ENCODE peak calls at places on chromosomes 1 and 21, in ten cellular contexts. F, J, C, L, D, I, T, X, E and B are unnamed samples.

GRCh38 chr1:202593845-202594244 is 116.4 kb downstream of the SYT2 start:
- DNase-seq in F (no peak), J (no peak), C (no peak), L (no peak), D (no peak), I (no peak), T (no peak), X (no peak), E (no peak), B (no peak)

GRCh38 chr1:244397086-244397485 is 54.6 kb downstream of the ADSS2 start:
- DNase-seq in F (no peak), J (no peak), C (no peak), L (no peak), D (no peak), I (no peak), T (no peak), X (no peak), E (no peak), B (no peak)

GRCh38 chr1:16143566-16144324 is 12.1 kb downstream of the EPHA2 start:
- DNase-seq in F (peak), J (no peak), C (no peak), L (no peak), D (peak), I (no peak), T (no peak), X (no peak), E (peak), B (no peak)

GRCh38 chr21:38800924-38801744 is 4.6 kb upstream of the ETS2 start:
- DNase-seq in F (no peak), J (no peak), C (no peak), L (no peak), D (no peak), I (no peak), T (no peak), X (no peak), E (peak), B (no peak)

GRCh38 chr1:29518183-29518835 is 282.0 kb downstream of the PTPRU start:
- DNase-seq in F (no peak), J (peak), C (no peak), L (no peak), D (no peak), I (no peak), T (no peak), X (no peak), E (no peak), B (peak)

GRCh38 chr1:100530901-100531487 is 6.9 kb upstream of the GPR88 start:
- DNase-seq in F (peak), J (no peak), C (no peak), L (no peak), D (no peak), I (no peak), T (no peak), X (no peak), E (no peak), B (no peak)

GRCh38 chr1:106998431-106999002 is 58.0 kb upstream of the PRMT6 start:
- DNase-seq in F (no peak), J (no peak), C (no peak), L (no peak), D (no peak), I (no peak), T (no peak), X (no peak), E (no peak), B (no peak)

GRCh38 chr1:24418898-24419628 is 3.5 kb downstream of the NIPAL3 start:
- DNase-seq in F (no peak), J (no peak), C (no peak), L (no peak), D (no peak), I (no peak), T (peak), X (peak), E (peak), B (no peak)

GRCh38 chr1:173202430-173203145 is 4.5 kb downstream of the TNFSF4 start:
- DNase-seq in F (peak), J (no peak), C (no peak), L (no peak), D (no peak), I (peak), T (no peak), X (no peak), E (peak), B (no peak)

GRCh38 chr1:32758177-32758794 is 55.7 kb upstream of the SYNC start:
- DNase-seq in F (no peak), J (no peak), C (no peak), L (no peak), D (no peak), I (no peak), T (no peak), X (no peak), E (peak), B (no peak)

GRCh38 chr1:112296908-112297307 is 99.1 kb upstream of the CTTNBP2NL start:
- DNase-seq in F (no peak), J (no peak), C (peak), L (no peak), D (no peak), I (no peak), T (no peak), X (no peak), E (no peak), B (no peak)

GRCh38 chr1:160646711-160647328 is at the start of gene SLAMF1:
- DNase-seq in F (no peak), J (no peak), C (no peak), L (peak), D (no peak), I (no peak), T (no peak), X (no peak), E (no peak), B (no peak)

GRCh38 chr1:220269036-220269435 is 3.2 kb downstream of the RAB3GAP2 start:
- DNase-seq in F (no peak), J (no peak), C (no peak), L (no peak), D (no peak), I (no peak), T (no peak), X (no peak), E (no peak), B (no peak)

GRCh38 chr1:150963535-150964489 is 10.8 kb downstream of the CERS2 start:
- DNase-seq in F (no peak), J (no peak), C (no peak), L (no peak), D (no peak), I (no peak), T (no peak), X (no peak), E (no peak), B (no peak)

GRCh38 chr1:39960461-39960958 is 5.6 kb downstream of the MFSD2A start:
- DNase-seq in F (no peak), J (no peak), C (peak), L (peak), D (no peak), I (no peak), T (no peak), X (peak), E (no peak), B (no peak)

GRCh38 chr1:30911061-30911954 is 2.8 kb upstream of the SDC3 start:
- DNase-seq in F (peak), J (peak), C (peak), L (peak), D (peak), I (peak), T (peak), X (peak), E (peak), B (no peak)

GRCh38 chr1:33348194-33348593 is 27.3 kb upstream of the A3GALT2 start:
- DNase-seq in F (no peak), J (no peak), C (no peak), L (no peak), D (no peak), I (no peak), T (no peak), X (no peak), E (peak), B (no peak)

GRCh38 chr1:26690157-26690556 is 5.7 kb upstream of the ARID1A start:
- DNase-seq in F (no peak), J (no peak), C (no peak), L (no peak), D (no peak), I (no peak), T (no peak), X (no peak), E (peak), B (no peak)

GRCh38 chr1:27491748-27492700 is 2.1 kb upstream of the WASF2 start:
- DNase-seq in F (no peak), J (no peak), C (no peak), L (no peak), D (no peak), I (no peak), T (peak), X (no peak), E (no peak), B (no peak)

GRCh38 chr1:69693921-69694320 is 126.2 kb downstream of the LRRC7 start:
- DNase-seq in F (no peak), J (no peak), C (no peak), L (no peak), D (no peak), I (no peak), T (no peak), X (no peak), E (no peak), B (no peak)

GRCh38 chr21:45383615-45384201 is 21.3 kb upstream of the COL18A1 start:
- DNase-seq in F (no peak), J (peak), C (no peak), L (no peak), D (no peak), I (no peak), T (no peak), X (no peak), E (no peak), B (peak)

GRCh38 chr1:170461362-170461761 is 70.6 kb upstream of the GORAB start:
- DNase-seq in F (peak), J (no peak), C (no peak), L (no peak), D (no peak), I (no peak), T (no peak), X (no peak), E (no peak), B (no peak)

GRCh38 chr1:211382182-211382713 is 55.6 kb downstream of the TRAF5 start:
- DNase-seq in F (no peak), J (no peak), C (no peak), L (no peak), D (no peak), I (no peak), T (no peak), X (no peak), E (peak), B (no peak)

GRCh38 chr1:2977886-2978611 is 43.2 kb upstream of the ACTRT2 start:
- DNase-seq in F (no peak), J (no peak), C (no peak), L (no peak), D (no peak), I (no peak), T (no peak), X (no peak), E (no peak), B (peak)

GRCh38 chr1:151680391-151680790 is 36.2 kb downstream of the CELF3 start:
- DNase-seq in F (no peak), J (no peak), C (no peak), L (no peak), D (no peak), I (no peak), T (no peak), X (no peak), E (no peak), B (no peak)

GRCh38 chr1:166133276-166133841 is 33.4 kb downstream of the FAM78B start:
- DNase-seq in F (no peak), J (no peak), C (no peak), L (no peak), D (no peak), I (no peak), T (no peak), X (no peak), E (peak), B (no peak)

GRCh38 chr1:182507685-182508084 is 57.7 kb downstream of the RGSL1 start:
- DNase-seq in F (no peak), J (no peak), C (no peak), L (no peak), D (no peak), I (no peak), T (no peak), X (no peak), E (peak), B (no peak)

GRCh38 chr1:170156594-170156993 is 10.8 kb downstream of the NTMT2 start:
- DNase-seq in F (no peak), J (no peak), C (peak), L (no peak), D (no peak), I (no peak), T (no peak), X (no peak), E (no peak), B (no peak)

GRCh38 chr1:226868726-226869125 is 1.7 kb upstream of the PSEN2 start:
- DNase-seq in F (no peak), J (no peak), C (no peak), L (no peak), D (no peak), I (no peak), T (no peak), X (no peak), E (no peak), B (no peak)

GRCh38 chr1:113963281-113963906 is 15.9 kb upstream of the OLFML3 start:
- DNase-seq in F (no peak), J (no peak), C (no peak), L (no peak), D (no peak), I (no peak), T (no peak), X (no peak), E (no peak), B (no peak)

GRCh38 chr1:109763646-109764415 is at the start of gene EPS8L3:
- DNase-seq in F (no peak), J (no peak), C (no peak), L (no peak), D (peak), I (no peak), T (no peak), X (no peak), E (no peak), B (peak)

GRCh38 chr1:62438163-62438562 is 1.3 kb downstream of the USP1 start:
- DNase-seq in F (no peak), J (no peak), C (no peak), L (no peak), D (no peak), I (no peak), T (no peak), X (no peak), E (peak), B (no peak)

GRCh38 chr1:93805027-93805426 is 74.0 kb downstream of the DNTTIP2 start:
- DNase-seq in F (no peak), J (no peak), C (no peak), L (no peak), D (no peak), I (no peak), T (no peak), X (no peak), E (no peak), B (no peak)

GRCh38 chr1:215475719-215476525 is 91.2 kb upstream of the KCTD3 start:
- DNase-seq in F (peak), J (no peak), C (no peak), L (no peak), D (no peak), I (no peak), T (no peak), X (no peak), E (no peak), B (no peak)

GRCh38 chr21:44304846-44305245 is 5.0 kb downstream of the PFKL start:
- DNase-seq in F (peak), J (peak), C (peak), L (peak), D (peak), I (peak), T (peak), X (peak), E (peak), B (no peak)

GRCh38 chr21:46294647-46295176 is 8.6 kb downstream of the YBEY start:
- DNase-seq in F (peak), J (no peak), C (no peak), L (no peak), D (peak), I (peak), T (no peak), X (no peak), E (peak), B (no peak)

GRCh38 chr1:214694769-214695168 is 91.8 kb downstream of the CENPF start:
- DNase-seq in F (no peak), J (no peak), C (no peak), L (no peak), D (no peak), I (no peak), T (no peak), X (no peak), E (no peak), B (no peak)